ENCODE peak calls at places on chromosomes 2 and 18, in five cellular contexts. I, X, N, Z and K are unnamed samples.

GRCh38 chr2:153163055-153163454 is 315.5 kb downstream of the RPRM start:
- DNase-seq in I (peak), X (no peak), N (no peak), Z (no peak), K (no peak)

GRCh38 chr2:216590780-216591179 is 42.4 kb upstream of the IGFBP2 start:
- DNase-seq in I (peak), X (peak), N (no peak), Z (no peak), K (peak)

GRCh38 chr2:196979976-196980375 is 53.5 kb upstream of the PGAP1 start:
- DNase-seq in I (no peak), X (no peak), N (no peak), Z (no peak), K (no peak)

GRCh38 chr2:25402477-25402876 is 60.8 kb upstream of the DNMT3A start:
- DNase-seq in I (no peak), X (no peak), N (no peak), Z (no peak), K (no peak)

GRCh38 chr18:1014496-1014895 is 109.8 kb downstream of the ADCYAP1 start:
- DNase-seq in I (no peak), X (no peak), N (no peak), Z (no peak), K (peak)

GRCh38 chr2:40197121-40197520 is 254.8 kb downstream of the SLC8A1 start:
- DNase-seq in I (no peak), X (no peak), N (no peak), Z (no peak), K (no peak)

GRCh38 chr2:186129767-186130581 is 356.1 kb upstream of the ZC3H15 start:
- DNase-seq in I (no peak), X (no peak), N (no peak), Z (no peak), K (no peak)

GRCh38 chr2:109305494-109306187 is 176.6 kb downstream of the SH3RF3 start:
- DNase-seq in I (no peak), X (no peak), N (no peak), Z (no peak), K (no peak)

GRCh38 chr2:694174-694573 is 17.0 kb upstream of the TMEM18 start:
- DNase-seq in I (no peak), X (no peak), N (no peak), Z (no peak), K (no peak)

GRCh38 chr2:96977631-96978195 is 8.7 kb downstream of the FAM178B start:
- DNase-seq in I (no peak), X (no peak), N (no peak), Z (no peak), K (peak)

GRCh38 chr2:125397535-125398251 is 1258.3 kb upstream of the GYPC start:
- DNase-seq in I (no peak), X (no peak), N (no peak), Z (peak), K (no peak)

GRCh38 chr2:16508061-16508851 is 157.4 kb downstream of the CYRIA start:
- DNase-seq in I (peak), X (no peak), N (no peak), Z (no peak), K (peak)

GRCh38 chr2:96554293-96555145 is 18.0 kb downstream of the ARID5A start:
- DNase-seq in I (peak), X (no peak), N (peak), Z (peak), K (peak)

GRCh38 chr2:53558867-53559266 is 208.7 kb upstream of the CHAC2 start:
- DNase-seq in I (no peak), X (no peak), N (no peak), Z (no peak), K (no peak)

GRCh38 chr2:138415891-138416494 is 85.6 kb upstream of the SPOPL start:
- DNase-seq in I (no peak), X (no peak), N (no peak), Z (no peak), K (no peak)

GRCh38 chr2:152552868-152553267 is 164.4 kb downstream of the PRPF40A start:
- DNase-seq in I (no peak), X (no peak), N (no peak), Z (no peak), K (no peak)

GRCh38 chr2:78541088-78541450 is 484.4 kb upstream of the REG3G start:
- DNase-seq in I (no peak), X (no peak), N (no peak), Z (no peak), K (no peak)

GRCh38 chr2:115303-115702 is 69.0 kb upstream of the FAM110C start:
- DNase-seq in I (no peak), X (no peak), N (no peak), Z (no peak), K (no peak)

GRCh38 chr2:229412686-229413085 is 141.6 kb upstream of the PID1 start:
- DNase-seq in I (no peak), X (no peak), N (no peak), Z (no peak), K (peak)

GRCh38 chr2:241811209-241811951 is 2.4 kb downstream of the NEU4 start:
- DNase-seq in I (no peak), X (no peak), N (no peak), Z (no peak), K (no peak)

GRCh38 chr2:104685591-104685990 is 168.3 kb upstream of the POU3F3 start:
- DNase-seq in I (no peak), X (no peak), N (no peak), Z (no peak), K (no peak)

GRCh38 chr2:55943466-55943865 is 19.9 kb upstream of the EFEMP1 start:
- DNase-seq in I (no peak), X (no peak), N (no peak), Z (no peak), K (no peak)

GRCh38 chr2:22167256-22167655 is 1043.5 kb downstream of the TDRD15 start:
- DNase-seq in I (no peak), X (no peak), N (no peak), Z (no peak), K (no peak)

GRCh38 chr2:42513252-42513918 is 19.6 kb upstream of the KCNG3 start:
- DNase-seq in I (peak), X (peak), N (no peak), Z (no peak), K (peak)

GRCh38 chr2:179898873-179899272 is 37.5 kb upstream of the ZNF385B start:
- DNase-seq in I (peak), X (no peak), N (no peak), Z (no peak), K (peak)

GRCh38 chr2:29011650-29012060 is 30.6 kb downstream of the TOGARAM2 start:
- DNase-seq in I (no peak), X (no peak), N (peak), Z (no peak), K (no peak)

GRCh38 chr2:201120500-201120899 is 4.5 kb downstream of the CFLAR start:
- DNase-seq in I (no peak), X (no peak), N (no peak), Z (no peak), K (no peak)

GRCh38 chr2:37110306-37111212 is 26.2 kb downstream of the GPATCH11 start:
- DNase-seq in I (no peak), X (no peak), N (no peak), Z (no peak), K (no peak)

GRCh38 chr2:19900536-19901200 is 1.1 kb downstream of the TTC32 start:
- DNase-seq in I (no peak), X (no peak), N (no peak), Z (no peak), K (peak)

GRCh38 chr2:222318712-222319575 is 20.1 kb upstream of the PAX3 start:
- DNase-seq in I (peak), X (no peak), N (no peak), Z (peak), K (no peak)

GRCh38 chr18:32438173-32438572 is 32.5 kb downstream of the GAREM1 start:
- DNase-seq in I (no peak), X (no peak), N (no peak), Z (no peak), K (no peak)

GRCh38 chr2:98769784-98770183 is 38.9 kb upstream of the MGAT4A start:
- DNase-seq in I (no peak), X (no peak), N (no peak), Z (no peak), K (no peak)